ENCODE peak calls at places on chromosomes 11 and 22, in ten cellular contexts. E is HTR-8/SVneo; J is fibroblast of the conjunctiva; A is mucosa of descending colon; P is activated CD8-positive, alpha-beta memory T cell treated with anti-CD3 and anti-CD28 coated beads for 4 hours; Z is BJ; C is stimulated activated naive CD8-positive, alpha-beta T cell treated with anti-CD3 and anti-CD28 coated beads, Interleukin-15, Interleukin-2, amounts not matched to agents 100 U/mL and 50 U/mL, for 24 hours; S is mesendoderm; T is RCC 7860; M is stimulated activated naive B cell treated with anti-CD40 and anti-IgM and Interleukin-4, amounts not matched to agents 10 μg/mL and 1 μg/mL and 100 μg/mL, for 72 hours. K is an unnamed sample.

GRCh38 chr11:16997624-16998023 is 16.6 kb downstream of the PLEKHA7 start:
- DNase-seq in E (no peak), J (no peak), A (peak), P (no peak), Z (no peak), C (no peak), S (no peak), T (no peak), M (no peak), K (no peak)

GRCh38 chr11:561148-562003 is 606 bp downstream of the RASSF7 start:
- DNase-seq in E (peak), J (no peak), A (peak), P (no peak), Z (no peak), C (no peak), S (peak), T (peak), M (no peak), K (peak)

GRCh38 chr22:40263191-40263590 is 83.1 kb upstream of the ADSL start:
- DNase-seq in E (no peak), J (no peak), A (no peak), P (no peak), Z (no peak), C (no peak), S (peak), T (no peak), M (no peak), K (peak)

GRCh38 chr11:45879803-45880685 is 5.4 kb upstream of the MAPK8IP1 start:
- DNase-seq in E (peak), J (no peak), A (no peak), P (no peak), Z (no peak), C (no peak), S (no peak), T (peak), M (no peak), K (peak)

GRCh38 chr11:78379039-78379670 is 38.5 kb downstream of the GAB2 start:
- DNase-seq in E (no peak), J (no peak), A (no peak), P (no peak), Z (no peak), C (no peak), S (peak), T (no peak), M (no peak), K (peak)

GRCh38 chr22:21075516-21076138 is 29.9 kb downstream of the LRRC74B start:
- DNase-seq in E (no peak), J (no peak), A (no peak), P (no peak), Z (no peak), C (no peak), S (no peak), T (no peak), M (no peak), K (peak)

GRCh38 chr11:27139742-27140141 is 99.1 kb downstream of the BBOX1 start:
- DNase-seq in E (no peak), J (no peak), A (no peak), P (no peak), Z (no peak), C (no peak), S (no peak), T (no peak), M (no peak), K (no peak)

GRCh38 chr11:88295028-88295427 is 42.5 kb downstream of the CTSC start:
- DNase-seq in E (no peak), J (no peak), A (no peak), P (no peak), Z (no peak), C (no peak), S (no peak), T (no peak), M (no peak), K (no peak)

GRCh38 chr11:133064152-133064877 is 468.0 kb downstream of the OPCML start:
- DNase-seq in E (peak), J (peak), A (peak), P (no peak), Z (no peak), C (peak), S (peak), T (no peak), M (no peak), K (peak)

GRCh38 chr22:30380011-30380410 is 7.2 kb downstream of the RNF215 start:
- DNase-seq in E (no peak), J (no peak), A (no peak), P (no peak), Z (no peak), C (no peak), S (no peak), T (no peak), M (no peak), K (no peak)

GRCh38 chr11:97537407-97538150 is 1147.8 kb downstream of the JRKL start:
- DNase-seq in E (no peak), J (no peak), A (no peak), P (no peak), Z (no peak), C (no peak), S (no peak), T (no peak), M (no peak), K (no peak)

GRCh38 chr11:115527534-115528125 is 23.4 kb upstream of the CADM1 start:
- DNase-seq in E (no peak), J (no peak), A (no peak), P (no peak), Z (no peak), C (no peak), S (peak), T (no peak), M (no peak), K (no peak)

GRCh38 chr11:65791719-65792213 is 4.9 kb downstream of the OVOL1 start:
- DNase-seq in E (no peak), J (no peak), A (peak), P (peak), Z (no peak), C (peak), S (no peak), T (no peak), M (peak), K (no peak)

GRCh38 chr11:113363406-113363805 is 24.2 kb upstream of the ANKK1 start:
- DNase-seq in E (no peak), J (no peak), A (no peak), P (no peak), Z (no peak), C (no peak), S (no peak), T (no peak), M (no peak), K (no peak)

GRCh38 chr11:69538840-69539239 is 57.4 kb downstream of the LINC01488 start:
- DNase-seq in E (no peak), J (no peak), A (no peak), P (no peak), Z (no peak), C (no peak), S (no peak), T (no peak), M (no peak), K (no peak)

GRCh38 chr22:49009359-49010063 is 818.2 kb downstream of the BRD1 start:
- DNase-seq in E (no peak), J (no peak), A (no peak), P (no peak), Z (no peak), C (no peak), S (no peak), T (no peak), M (no peak), K (no peak)

GRCh38 chr11:61058583-61059259 is 43.6 kb upstream of the CD5 start:
- DNase-seq in E (no peak), J (no peak), A (no peak), P (no peak), Z (no peak), C (no peak), S (no peak), T (no peak), M (no peak), K (no peak)

K was measured in K562.